ENCODE peak calls at places on chromosomes 13 and 19, in seven cellular contexts. One of them, this sample, is unnamed.
A peak's percentile ranks its signal among the peaks of the same experiment; 100 is the strongest.

GRCh38 chr19:29679598-29680210 is 14.4 kb downstream of the PLEKHF1 start:
- DNase-seq in CD4-positive, alpha-beta T cell: no peak
- DNase-seq in AML-193: no peak
- DNase-seq in stimulated activated effector memory CD8-positive, alpha-beta T cell treated with anti-CD3 and anti-CD28 coated beads, Interleukin-12 subunit alpha, Interleukin-12 subunit beta, amount 100 ng/mL, for 72 hours: no peak
- DNase-seq in IMR-90: no peak
- DNase-seq in KG1: no peak
- DNase-seq in activated CD4-positive, alpha-beta T cell treated with anti-CD3 and anti-CD28 coated beads, Interleukin-2, amount 10 ng/mL, durations not matched to agents 7 days and 5 days: no peak
- DNase-seq in this sample: no peak

GRCh38 chr19:45781282-45782161 is 768 bp downstream of the DMPK start:
- DNase-seq in AML-193: no peak
- DNase-seq in IMR-90: no peak
- DNase-seq in activated CD4-positive, alpha-beta T cell treated with anti-CD3 and anti-CD28 coated beads, Interleukin-2, amount 10 ng/mL, durations not matched to agents 7 days and 5 days: no peak
- DNase-seq in stimulated activated effector memory CD8-positive, alpha-beta T cell treated with anti-CD3 and anti-CD28 coated beads, Interleukin-12 subunit alpha, Interleukin-12 subunit beta, amount 100 ng/mL, for 72 hours: no peak
- DNase-seq in CD4-positive, alpha-beta T cell: no peak
- DNase-seq in KG1: no peak
- DNase-seq in this sample: no peak

GRCh38 chr13:95296326-95296939 is 4.8 kb downstream of the ABCC4 start:
- DNase-seq in KG1: no peak
- DNase-seq in AML-193: peak; percentile 31
- DNase-seq in IMR-90: no peak
- DNase-seq in activated CD4-positive, alpha-beta T cell treated with anti-CD3 and anti-CD28 coated beads, Interleukin-2, amount 10 ng/mL, durations not matched to agents 7 days and 5 days: peak; percentile 7
- DNase-seq in CD4-positive, alpha-beta T cell: no peak
- DNase-seq in stimulated activated effector memory CD8-positive, alpha-beta T cell treated with anti-CD3 and anti-CD28 coated beads, Interleukin-12 subunit alpha, Interleukin-12 subunit beta, amount 100 ng/mL, for 72 hours: peak; percentile 50
- DNase-seq in this sample: no peak

GRCh38 chr13:59038824-59039223 is 1124.9 kb downstream of the DIAPH3 start:
- DNase-seq in activated CD4-positive, alpha-beta T cell treated with anti-CD3 and anti-CD28 coated beads, Interleukin-2, amount 10 ng/mL, durations not matched to agents 7 days and 5 days: no peak
- DNase-seq in stimulated activated effector memory CD8-positive, alpha-beta T cell treated with anti-CD3 and anti-CD28 coated beads, Interleukin-12 subunit alpha, Interleukin-12 subunit beta, amount 100 ng/mL, for 72 hours: no peak
- DNase-seq in KG1: no peak
- DNase-seq in AML-193: no peak
- DNase-seq in CD4-positive, alpha-beta T cell: no peak
- DNase-seq in IMR-90: peak; percentile 15
- DNase-seq in this sample: peak; percentile 24

GRCh38 chr13:36766295-36766694 is 52.7 kb upstream of the RFXAP start:
- DNase-seq in KG1: no peak
- DNase-seq in IMR-90: peak; percentile 47
- DNase-seq in activated CD4-positive, alpha-beta T cell treated with anti-CD3 and anti-CD28 coated beads, Interleukin-2, amount 10 ng/mL, durations not matched to agents 7 days and 5 days: no peak
- DNase-seq in CD4-positive, alpha-beta T cell: no peak
- DNase-seq in AML-193: no peak
- DNase-seq in stimulated activated effector memory CD8-positive, alpha-beta T cell treated with anti-CD3 and anti-CD28 coated beads, Interleukin-12 subunit alpha, Interleukin-12 subunit beta, amount 100 ng/mL, for 72 hours: no peak
- DNase-seq in this sample: peak; percentile 62

GRCh38 chr19:5459360-5459759 is 4.1 kb downstream of the ZNRF4 start:
- DNase-seq in AML-193: no peak
- DNase-seq in IMR-90: peak; percentile 49
- DNase-seq in stimulated activated effector memory CD8-positive, alpha-beta T cell treated with anti-CD3 and anti-CD28 coated beads, Interleukin-12 subunit alpha, Interleukin-12 subunit beta, amount 100 ng/mL, for 72 hours: no peak
- DNase-seq in activated CD4-positive, alpha-beta T cell treated with anti-CD3 and anti-CD28 coated beads, Interleukin-2, amount 10 ng/mL, durations not matched to agents 7 days and 5 days: no peak
- DNase-seq in KG1: no peak
- DNase-seq in CD4-positive, alpha-beta T cell: no peak
- DNase-seq in this sample: no peak

GRCh38 chr13:41099986-41100385 is 32.6 kb downstream of the KBTBD6 start:
- DNase-seq in CD4-positive, alpha-beta T cell: no peak
- DNase-seq in IMR-90: no peak
- DNase-seq in KG1: no peak
- DNase-seq in stimulated activated effector memory CD8-positive, alpha-beta T cell treated with anti-CD3 and anti-CD28 coated beads, Interleukin-12 subunit alpha, Interleukin-12 subunit beta, amount 100 ng/mL, for 72 hours: no peak
- DNase-seq in activated CD4-positive, alpha-beta T cell treated with anti-CD3 and anti-CD28 coated beads, Interleukin-2, amount 10 ng/mL, durations not matched to agents 7 days and 5 days: no peak
- DNase-seq in AML-193: no peak
- DNase-seq in this sample: no peak

GRCh38 chr13:111401151-111401550 is 80.7 kb downstream of the TEX29 start:
- DNase-seq in IMR-90: no peak
- DNase-seq in CD4-positive, alpha-beta T cell: no peak
- DNase-seq in activated CD4-positive, alpha-beta T cell treated with anti-CD3 and anti-CD28 coated beads, Interleukin-2, amount 10 ng/mL, durations not matched to agents 7 days and 5 days: no peak
- DNase-seq in KG1: no peak
- DNase-seq in AML-193: no peak
- DNase-seq in stimulated activated effector memory CD8-positive, alpha-beta T cell treated with anti-CD3 and anti-CD28 coated beads, Interleukin-12 subunit alpha, Interleukin-12 subunit beta, amount 100 ng/mL, for 72 hours: no peak
- DNase-seq in this sample: no peak

GRCh38 chr13:84925443-84925842 is 873.8 kb downstream of the SLITRK6 start:
- DNase-seq in KG1: no peak
- DNase-seq in activated CD4-positive, alpha-beta T cell treated with anti-CD3 and anti-CD28 coated beads, Interleukin-2, amount 10 ng/mL, durations not matched to agents 7 days and 5 days: no peak
- DNase-seq in CD4-positive, alpha-beta T cell: no peak
- DNase-seq in AML-193: no peak
- DNase-seq in IMR-90: peak; percentile 49
- DNase-seq in stimulated activated effector memory CD8-positive, alpha-beta T cell treated with anti-CD3 and anti-CD28 coated beads, Interleukin-12 subunit alpha, Interleukin-12 subunit beta, amount 100 ng/mL, for 72 hours: no peak
- DNase-seq in this sample: peak; percentile 40

GRCh38 chr19:51687791-51688664 is 5.1 kb upstream of the SPACA6 start:
- DNase-seq in CD4-positive, alpha-beta T cell: no peak
- DNase-seq in IMR-90: peak; percentile 44
- DNase-seq in KG1: no peak
- DNase-seq in stimulated activated effector memory CD8-positive, alpha-beta T cell treated with anti-CD3 and anti-CD28 coated beads, Interleukin-12 subunit alpha, Interleukin-12 subunit beta, amount 100 ng/mL, for 72 hours: no peak
- DNase-seq in activated CD4-positive, alpha-beta T cell treated with anti-CD3 and anti-CD28 coated beads, Interleukin-2, amount 10 ng/mL, durations not matched to agents 7 days and 5 days: no peak
- DNase-seq in AML-193: no peak
- DNase-seq in this sample: peak; percentile 88

GRCh38 chr13:99315186-99315585 is 8.0 kb upstream of the GPR183 start:
- DNase-seq in KG1: no peak
- DNase-seq in AML-193: no peak
- DNase-seq in CD4-positive, alpha-beta T cell: no peak
- DNase-seq in activated CD4-positive, alpha-beta T cell treated with anti-CD3 and anti-CD28 coated beads, Interleukin-2, amount 10 ng/mL, durations not matched to agents 7 days and 5 days: no peak
- DNase-seq in stimulated activated effector memory CD8-positive, alpha-beta T cell treated with anti-CD3 and anti-CD28 coated beads, Interleukin-12 subunit alpha, Interleukin-12 subunit beta, amount 100 ng/mL, for 72 hours: no peak
- DNase-seq in IMR-90: no peak
- DNase-seq in this sample: no peak

GRCh38 chr13:45198041-45198440 is 2.8 kb downstream of the KCTD4 start:
- DNase-seq in activated CD4-positive, alpha-beta T cell treated with anti-CD3 and anti-CD28 coated beads, Interleukin-2, amount 10 ng/mL, durations not matched to agents 7 days and 5 days: no peak
- DNase-seq in CD4-positive, alpha-beta T cell: no peak
- DNase-seq in stimulated activated effector memory CD8-positive, alpha-beta T cell treated with anti-CD3 and anti-CD28 coated beads, Interleukin-12 subunit alpha, Interleukin-12 subunit beta, amount 100 ng/mL, for 72 hours: no peak
- DNase-seq in KG1: no peak
- DNase-seq in AML-193: no peak
- DNase-seq in IMR-90: peak; percentile 39
- DNase-seq in this sample: no peak

GRCh38 chr13:85140192-85140591 is 659.0 kb downstream of the SLITRK6 start:
- DNase-seq in KG1: no peak
- DNase-seq in activated CD4-positive, alpha-beta T cell treated with anti-CD3 and anti-CD28 coated beads, Interleukin-2, amount 10 ng/mL, durations not matched to agents 7 days and 5 days: no peak
- DNase-seq in IMR-90: no peak
- DNase-seq in AML-193: no peak
- DNase-seq in CD4-positive, alpha-beta T cell: no peak
- DNase-seq in stimulated activated effector memory CD8-positive, alpha-beta T cell treated with anti-CD3 and anti-CD28 coated beads, Interleukin-12 subunit alpha, Interleukin-12 subunit beta, amount 100 ng/mL, for 72 hours: no peak
- DNase-seq in this sample: peak; percentile 31

GRCh38 chr19:38812841-38813320 is at the start of gene LGALS4:
- DNase-seq in activated CD4-positive, alpha-beta T cell treated with anti-CD3 and anti-CD28 coated beads, Interleukin-2, amount 10 ng/mL, durations not matched to agents 7 days and 5 days: no peak
- DNase-seq in stimulated activated effector memory CD8-positive, alpha-beta T cell treated with anti-CD3 and anti-CD28 coated beads, Interleukin-12 subunit alpha, Interleukin-12 subunit beta, amount 100 ng/mL, for 72 hours: no peak
- DNase-seq in CD4-positive, alpha-beta T cell: no peak
- DNase-seq in AML-193: no peak
- DNase-seq in KG1: no peak
- DNase-seq in IMR-90: no peak
- DNase-seq in this sample: no peak

GRCh38 chr13:30991922-30992321 is 59.5 kb downstream of the TEX26 start:
- DNase-seq in IMR-90: no peak
- DNase-seq in activated CD4-positive, alpha-beta T cell treated with anti-CD3 and anti-CD28 coated beads, Interleukin-2, amount 10 ng/mL, durations not matched to agents 7 days and 5 days: no peak
- DNase-seq in KG1: no peak
- DNase-seq in AML-193: no peak
- DNase-seq in CD4-positive, alpha-beta T cell: no peak
- DNase-seq in stimulated activated effector memory CD8-positive, alpha-beta T cell treated with anti-CD3 and anti-CD28 coated beads, Interleukin-12 subunit alpha, Interleukin-12 subunit beta, amount 100 ng/mL, for 72 hours: no peak
- DNase-seq in this sample: no peak

GRCh38 chr19:42461700-42462324 is 19.1 kb upstream of the CXCL17 start:
- DNase-seq in IMR-90: no peak
- DNase-seq in KG1: no peak
- DNase-seq in CD4-positive, alpha-beta T cell: no peak
- DNase-seq in stimulated activated effector memory CD8-positive, alpha-beta T cell treated with anti-CD3 and anti-CD28 coated beads, Interleukin-12 subunit alpha, Interleukin-12 subunit beta, amount 100 ng/mL, for 72 hours: no peak
- DNase-seq in activated CD4-positive, alpha-beta T cell treated with anti-CD3 and anti-CD28 coated beads, Interleukin-2, amount 10 ng/mL, durations not matched to agents 7 days and 5 days: no peak
- DNase-seq in AML-193: no peak
- DNase-seq in this sample: no peak

GRCh38 chr13:23794267-23795161 is 94.7 kb downstream of the MIPEP start:
- DNase-seq in stimulated activated effector memory CD8-positive, alpha-beta T cell treated with anti-CD3 and anti-CD28 coated beads, Interleukin-12 subunit alpha, Interleukin-12 subunit beta, amount 100 ng/mL, for 72 hours: no peak
- DNase-seq in AML-193: no peak
- DNase-seq in activated CD4-positive, alpha-beta T cell treated with anti-CD3 and anti-CD28 coated beads, Interleukin-2, amount 10 ng/mL, durations not matched to agents 7 days and 5 days: no peak
- DNase-seq in CD4-positive, alpha-beta T cell: no peak
- DNase-seq in IMR-90: peak; percentile 85
- DNase-seq in KG1: no peak
- DNase-seq in this sample: peak; percentile 71

GRCh38 chr19:45323671-45324081 is 1.0 kb upstream of the CKM start:
- DNase-seq in stimulated activated effector memory CD8-positive, alpha-beta T cell treated with anti-CD3 and anti-CD28 coated beads, Interleukin-12 subunit alpha, Interleukin-12 subunit beta, amount 100 ng/mL, for 72 hours: no peak
- DNase-seq in AML-193: no peak
- DNase-seq in IMR-90: no peak
- DNase-seq in KG1: no peak
- DNase-seq in activated CD4-positive, alpha-beta T cell treated with anti-CD3 and anti-CD28 coated beads, Interleukin-2, amount 10 ng/mL, durations not matched to agents 7 days and 5 days: no peak
- DNase-seq in CD4-positive, alpha-beta T cell: no peak
- DNase-seq in this sample: no peak

GRCh38 chr13:112583592-112584277 is 4.2 kb downstream of the TUBGCP3 start:
- DNase-seq in activated CD4-positive, alpha-beta T cell treated with anti-CD3 and anti-CD28 coated beads, Interleukin-2, amount 10 ng/mL, durations not matched to agents 7 days and 5 days: no peak
- DNase-seq in stimulated activated effector memory CD8-positive, alpha-beta T cell treated with anti-CD3 and anti-CD28 coated beads, Interleukin-12 subunit alpha, Interleukin-12 subunit beta, amount 100 ng/mL, for 72 hours: no peak
- DNase-seq in KG1: peak; percentile 84
- DNase-seq in IMR-90: no peak
- DNase-seq in CD4-positive, alpha-beta T cell: no peak
- DNase-seq in AML-193: peak; percentile 97
- DNase-seq in this sample: no peak

GRCh38 chr19:18098891-18099622 is 1.5 kb downstream of the MAST3 start:
- DNase-seq in IMR-90: no peak
- DNase-seq in AML-193: no peak
- DNase-seq in activated CD4-positive, alpha-beta T cell treated with anti-CD3 and anti-CD28 coated beads, Interleukin-2, amount 10 ng/mL, durations not matched to agents 7 days and 5 days: peak; percentile 20
- DNase-seq in KG1: no peak
- DNase-seq in CD4-positive, alpha-beta T cell: no peak
- DNase-seq in stimulated activated effector memory CD8-positive, alpha-beta T cell treated with anti-CD3 and anti-CD28 coated beads, Interleukin-12 subunit alpha, Interleukin-12 subunit beta, amount 100 ng/mL, for 72 hours: peak; percentile 70
- DNase-seq in this sample: no peak

GRCh38 chr13:49776871-49777270 is 15.6 kb downstream of the KPNA3 start:
- DNase-seq in stimulated activated effector memory CD8-positive, alpha-beta T cell treated with anti-CD3 and anti-CD28 coated beads, Interleukin-12 subunit alpha, Interleukin-12 subunit beta, amount 100 ng/mL, for 72 hours: no peak
- DNase-seq in AML-193: no peak
- DNase-seq in activated CD4-positive, alpha-beta T cell treated with anti-CD3 and anti-CD28 coated beads, Interleukin-2, amount 10 ng/mL, durations not matched to agents 7 days and 5 days: no peak
- DNase-seq in IMR-90: peak; percentile 43
- DNase-seq in KG1: no peak
- DNase-seq in CD4-positive, alpha-beta T cell: no peak
- DNase-seq in this sample: no peak

GRCh38 chr13:50080158-50080855 is 65.1 kb downstream of the KCNRG start:
- DNase-seq in CD4-positive, alpha-beta T cell: peak; percentile 23
- DNase-seq in AML-193: peak; percentile 61
- DNase-seq in stimulated activated effector memory CD8-positive, alpha-beta T cell treated with anti-CD3 and anti-CD28 coated beads, Interleukin-12 subunit alpha, Interleukin-12 subunit beta, amount 100 ng/mL, for 72 hours: peak; percentile 67
- DNase-seq in KG1: peak; percentile 70
- DNase-seq in activated CD4-positive, alpha-beta T cell treated with anti-CD3 and anti-CD28 coated beads, Interleukin-2, amount 10 ng/mL, durations not matched to agents 7 days and 5 days: peak; percentile 53
- DNase-seq in IMR-90: peak; percentile 52
- DNase-seq in this sample: peak; percentile 77

GRCh38 chr13:22196777-22197176 is 525.9 kb downstream of the FGF9 start:
- DNase-seq in KG1: no peak
- DNase-seq in stimulated activated effector memory CD8-positive, alpha-beta T cell treated with anti-CD3 and anti-CD28 coated beads, Interleukin-12 subunit alpha, Interleukin-12 subunit beta, amount 100 ng/mL, for 72 hours: no peak
- DNase-seq in AML-193: no peak
- DNase-seq in CD4-positive, alpha-beta T cell: no peak
- DNase-seq in activated CD4-positive, alpha-beta T cell treated with anti-CD3 and anti-CD28 coated beads, Interleukin-2, amount 10 ng/mL, durations not matched to agents 7 days and 5 days: no peak
- DNase-seq in IMR-90: no peak
- DNase-seq in this sample: no peak

GRCh38 chr13:29577135-29578051 is 18.1 kb downstream of the SLC7A1 start:
- DNase-seq in stimulated activated effector memory CD8-positive, alpha-beta T cell treated with anti-CD3 and anti-CD28 coated beads, Interleukin-12 subunit alpha, Interleukin-12 subunit beta, amount 100 ng/mL, for 72 hours: no peak
- DNase-seq in CD4-positive, alpha-beta T cell: no peak
- DNase-seq in KG1: no peak
- DNase-seq in AML-193: no peak
- DNase-seq in IMR-90: peak; percentile 38
- DNase-seq in activated CD4-positive, alpha-beta T cell treated with anti-CD3 and anti-CD28 coated beads, Interleukin-2, amount 10 ng/mL, durations not matched to agents 7 days and 5 days: no peak
- DNase-seq in this sample: no peak

GRCh38 chr13:39597828-39598227 is 5.2 kb downstream of the LHFPL6 start:
- DNase-seq in activated CD4-positive, alpha-beta T cell treated with anti-CD3 and anti-CD28 coated beads, Interleukin-2, amount 10 ng/mL, durations not matched to agents 7 days and 5 days: no peak
- DNase-seq in stimulated activated effector memory CD8-positive, alpha-beta T cell treated with anti-CD3 and anti-CD28 coated beads, Interleukin-12 subunit alpha, Interleukin-12 subunit beta, amount 100 ng/mL, for 72 hours: no peak
- DNase-seq in IMR-90: peak; percentile 59
- DNase-seq in KG1: no peak
- DNase-seq in AML-193: no peak
- DNase-seq in CD4-positive, alpha-beta T cell: no peak
- DNase-seq in this sample: no peak

GRCh38 chr13:19781526-19781925 is 1.2 kb downstream of the PSPC1 start:
- DNase-seq in CD4-positive, alpha-beta T cell: no peak
- DNase-seq in IMR-90: no peak
- DNase-seq in KG1: no peak
- DNase-seq in activated CD4-positive, alpha-beta T cell treated with anti-CD3 and anti-CD28 coated beads, Interleukin-2, amount 10 ng/mL, durations not matched to agents 7 days and 5 days: no peak
- DNase-seq in stimulated activated effector memory CD8-positive, alpha-beta T cell treated with anti-CD3 and anti-CD28 coated beads, Interleukin-12 subunit alpha, Interleukin-12 subunit beta, amount 100 ng/mL, for 72 hours: no peak
- DNase-seq in AML-193: no peak
- DNase-seq in this sample: peak; percentile 9

This sample was measured in mesenchymal stem cell.